ENCODE peak calls at places on chromosomes 1 and 21, in ten cellular contexts. U, M, I, A, X, D, P, N, O and R are unnamed samples.

GRCh38 chr21:33799378-33800090 is 116.1 kb downstream of the ATP5PO start:
- DNase-seq in U (no peak), M (no peak), I (no peak), A (no peak), X (no peak), D (no peak), P (no peak), N (no peak), O (no peak), R (peak)

GRCh38 chr1:93668121-93668520 is 13.5 kb downstream of the BCAR3 start:
- DNase-seq in U (no peak), M (no peak), I (no peak), A (no peak), X (no peak), D (no peak), P (no peak), N (no peak), O (no peak), R (no peak)

GRCh38 chr1:213300433-213300832 is 249.4 kb downstream of the RPS6KC1 start:
- DNase-seq in U (no peak), M (no peak), I (no peak), A (no peak), X (no peak), D (no peak), P (no peak), N (no peak), O (no peak), R (no peak)

GRCh38 chr1:101683136-101683535 is 313.6 kb downstream of the OLFM3 start:
- DNase-seq in U (no peak), M (no peak), I (no peak), A (no peak), X (no peak), D (no peak), P (no peak), N (no peak), O (no peak), R (no peak)

GRCh38 chr1:213163278-213163711 is 112.3 kb downstream of the RPS6KC1 start:
- DNase-seq in U (no peak), M (no peak), I (no peak), A (no peak), X (no peak), D (no peak), P (no peak), N (no peak), O (no peak), R (no peak)

GRCh38 chr1:200410566-200410878 is 686 bp upstream of the ZNF281 start:
- DNase-seq in U (no peak), M (peak), I (peak), A (no peak), X (no peak), D (no peak), P (no peak), N (no peak), O (no peak), R (no peak)

GRCh38 chr1:3060112-3060511 is 8.9 kb upstream of the PRDM16 start:
- DNase-seq in U (peak), M (no peak), I (no peak), A (no peak), X (no peak), D (no peak), P (no peak), N (no peak), O (no peak), R (peak)

GRCh38 chr1:102891868-102892625 is 216.3 kb downstream of the COL11A1 start:
- DNase-seq in U (no peak), M (no peak), I (no peak), A (no peak), X (no peak), D (no peak), P (no peak), N (no peak), O (no peak), R (no peak)

GRCh38 chr21:31180256-31181088 is 142.2 kb upstream of the KRTAP19-8 start:
- DNase-seq in U (no peak), M (peak), I (no peak), A (no peak), X (no peak), D (no peak), P (no peak), N (no peak), O (no peak), R (no peak)

GRCh38 chr1:246760426-246761347 is 36.5 kb downstream of the SCCPDH start:
- DNase-seq in U (no peak), M (no peak), I (no peak), A (no peak), X (no peak), D (no peak), P (no peak), N (no peak), O (no peak), R (no peak)

GRCh38 chr1:205466612-205467236 is 10.9 kb upstream of the BLACAT1 start:
- DNase-seq in U (no peak), M (no peak), I (no peak), A (no peak), X (no peak), D (no peak), P (no peak), N (no peak), O (no peak), R (no peak)

GRCh38 chr1:10835423-10836421 is 39.3 kb upstream of the CASZ1 start:
- DNase-seq in U (no peak), M (peak), I (peak), A (no peak), X (no peak), D (peak), P (peak), N (no peak), O (no peak), R (no peak)

GRCh38 chr1:89198081-89198480 is 661 bp downstream of the GBP4 start:
- DNase-seq in U (no peak), M (no peak), I (no peak), A (no peak), X (no peak), D (no peak), P (peak), N (no peak), O (no peak), R (no peak)

GRCh38 chr1:26538480-26539412 is 9.2 kb downstream of the RPS6KA1 start:
- DNase-seq in U (no peak), M (peak), I (peak), A (no peak), X (no peak), D (no peak), P (peak), N (no peak), O (no peak), R (no peak)

GRCh38 chr21:41630249-41630648 is 122.3 kb upstream of the TMPRSS2 start:
- DNase-seq in U (no peak), M (peak), I (peak), A (no peak), X (no peak), D (no peak), P (no peak), N (no peak), O (no peak), R (no peak)

GRCh38 chr1:68205794-68206358 is 26.4 kb downstream of the WLS start:
- DNase-seq in U (no peak), M (no peak), I (no peak), A (no peak), X (no peak), D (no peak), P (no peak), N (no peak), O (no peak), R (no peak)

GRCh38 chr21:35191754-35192153 is 142.7 kb upstream of the RUNX1 start:
- DNase-seq in U (no peak), M (no peak), I (no peak), A (no peak), X (no peak), D (no peak), P (no peak), N (no peak), O (no peak), R (no peak)

GRCh38 chr1:33299461-33300155 is 21.3 kb downstream of the A3GALT2 start:
- DNase-seq in U (peak), M (no peak), I (no peak), A (no peak), X (no peak), D (no peak), P (no peak), N (peak), O (no peak), R (peak)

GRCh38 chr1:11806307-11806936 is 431 bp downstream of the CLCN6 start:
- DNase-seq in U (no peak), M (peak), I (no peak), A (peak), X (no peak), D (no peak), P (no peak), N (no peak), O (no peak), R (peak)

GRCh38 chr1:101291562-101292035 is 54.8 kb downstream of the S1PR1 start:
- DNase-seq in U (no peak), M (no peak), I (no peak), A (no peak), X (no peak), D (no peak), P (no peak), N (no peak), O (no peak), R (no peak)

GRCh38 chr1:154407021-154407865 is 2.1 kb downstream of the IL6R start:
- DNase-seq in U (no peak), M (no peak), I (no peak), A (no peak), X (peak), D (no peak), P (no peak), N (no peak), O (no peak), R (peak)

GRCh38 chr1:34162852-34163766 is 1.9 kb downstream of the CSMD2 start:
- DNase-seq in U (no peak), M (peak), I (peak), A (no peak), X (no peak), D (peak), P (peak), N (peak), O (no peak), R (peak)

GRCh38 chr21:41684381-41685245 is 82.2 kb downstream of the RIPK4 start:
- DNase-seq in U (no peak), M (no peak), I (peak), A (no peak), X (no peak), D (no peak), P (no peak), N (no peak), O (no peak), R (no peak)

GRCh38 chr1:186765446-186765845 is 63.3 kb upstream of the PLA2G4A start:
- DNase-seq in U (no peak), M (no peak), I (no peak), A (no peak), X (no peak), D (no peak), P (no peak), N (no peak), O (no peak), R (no peak)

GRCh38 chr1:54120018-54120697 is 32.6 kb downstream of the CDCP2 start:
- DNase-seq in U (no peak), M (no peak), I (no peak), A (no peak), X (no peak), D (no peak), P (no peak), N (peak), O (no peak), R (no peak)

GRCh38 chr1:155125946-155126493 is 1.7 kb upstream of the EFNA1 start:
- DNase-seq in U (peak), M (peak), I (peak), A (peak), X (no peak), D (peak), P (peak), N (peak), O (no peak), R (peak)

GRCh38 chr1:201353186-201353940 is 24.1 kb downstream of the TNNT2 start:
- DNase-seq in U (peak), M (no peak), I (no peak), A (no peak), X (no peak), D (no peak), P (no peak), N (peak), O (no peak), R (no peak)

GRCh38 chr1:119254067-119254720 is 113.7 kb upstream of the WARS2 start:
- DNase-seq in U (no peak), M (no peak), I (no peak), A (no peak), X (no peak), D (no peak), P (no peak), N (no peak), O (no peak), R (no peak)

GRCh38 chr1:44417351-44418021 is 12.4 kb downstream of the RNF220 start:
- DNase-seq in U (no peak), M (peak), I (no peak), A (no peak), X (no peak), D (peak), P (peak), N (peak), O (no peak), R (no peak)

GRCh38 chr1:246778663-246779062 is 54.5 kb downstream of the SCCPDH start:
- DNase-seq in U (no peak), M (no peak), I (no peak), A (no peak), X (no peak), D (no peak), P (no peak), N (no peak), O (no peak), R (no peak)

GRCh38 chr1:47229884-47230691 is 1.9 kb downstream of the TAL1 start:
- DNase-seq in U (no peak), M (no peak), I (no peak), A (no peak), X (no peak), D (no peak), P (peak), N (no peak), O (no peak), R (no peak)

GRCh38 chr1:47230692-47231313 is 1.2 kb downstream of the TAL1 start:
- DNase-seq in U (no peak), M (peak), I (no peak), A (no peak), X (no peak), D (peak), P (peak), N (no peak), O (no peak), R (no peak)

GRCh38 chr1:47232187-47232874 is at the start of gene TAL1:
- DNase-seq in U (no peak), M (peak), I (no peak), A (no peak), X (no peak), D (peak), P (peak), N (no peak), O (no peak), R (no peak)

GRCh38 chr1:47233165-47233564 is 1.1 kb upstream of the TAL1 start:
- DNase-seq in U (no peak), M (no peak), I (no peak), A (no peak), X (no peak), D (no peak), P (no peak), N (no peak), O (no peak), R (no peak)

DNA sequence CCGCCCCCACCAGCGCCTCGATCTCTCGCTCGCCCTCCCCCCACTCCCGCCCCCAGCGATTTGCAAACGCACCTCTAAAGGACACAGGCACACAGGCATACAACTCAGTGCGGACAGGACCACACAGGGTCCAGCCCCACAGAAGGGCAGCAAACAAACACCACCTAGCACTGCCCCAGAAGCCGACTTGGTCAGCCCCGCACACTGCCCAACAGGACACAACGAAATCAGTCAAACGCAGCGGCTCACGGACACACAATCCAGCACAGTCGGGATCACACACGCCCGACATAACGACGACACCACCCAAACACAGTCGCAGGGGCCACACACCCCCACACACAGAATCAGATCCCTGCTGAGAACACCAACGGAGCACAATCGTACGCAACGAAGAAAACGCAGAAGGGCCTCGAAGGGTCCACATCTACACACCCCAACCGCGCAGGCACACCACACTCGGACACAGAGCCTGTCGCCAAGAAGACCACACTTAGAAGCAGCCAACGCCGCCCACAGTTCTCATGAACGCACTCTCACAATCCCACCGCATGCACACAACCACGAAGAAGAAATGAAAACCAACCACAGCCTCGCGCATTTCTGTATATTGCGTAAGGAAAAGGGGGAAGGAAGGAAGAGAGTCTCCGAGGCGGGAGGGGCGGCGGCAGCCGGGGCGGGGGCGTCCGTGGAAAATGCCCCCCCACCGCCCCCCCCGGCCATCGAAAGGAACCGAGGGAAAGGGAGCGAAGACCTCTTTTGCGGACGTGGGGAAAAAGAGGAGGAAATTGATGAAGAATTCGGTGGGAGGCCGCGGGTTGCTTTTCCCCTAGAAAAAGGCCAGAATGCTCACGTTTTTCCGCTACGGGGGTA is 475 bp downstream of the TAL1 start:
- DNase-seq in U (no peak), M (peak), I (no peak), A (no peak), X (peak), D (peak), P (peak), N (no peak), O (no peak), R (no peak)
- TF ChIP-seq POLR2A in U (no peak), M (peak), I (peak), A (no peak), X (no peak), D (peak), P (no peak), N (no peak), O (no peak), R (no peak)

GRCh38 chr1:181551249-181551648 is 67.9 kb downstream of the CACNA1E start:
- DNase-seq in U (no peak), M (no peak), I (peak), A (no peak), X (no peak), D (no peak), P (no peak), N (no peak), O (no peak), R (peak)

GRCh38 chr1:181554465-181554864 is 71.1 kb downstream of the CACNA1E start:
- DNase-seq in U (no peak), M (no peak), I (no peak), A (no peak), X (no peak), D (no peak), P (no peak), N (no peak), O (no peak), R (no peak)

GRCh38 chr1:181545385-181545784 is 62.1 kb downstream of the CACNA1E start:
- DNase-seq in U (no peak), M (no peak), I (no peak), A (no peak), X (no peak), D (no peak), P (no peak), N (no peak), O (no peak), R (no peak)

GRCh38 chr1:181548491-181548890 is 65.2 kb downstream of the CACNA1E start:
- DNase-seq in U (no peak), M (no peak), I (no peak), A (no peak), X (no peak), D (no peak), P (no peak), N (no peak), O (no peak), R (no peak)
- H3K27ac ChIP-seq in U (no peak), M (no peak), I (no peak), A (no peak), X (no peak), D (no peak), P (no peak), N (no peak), O (no peak), R (no peak)

GRCh38 chr1:52404116-52404974 is at the start of the genes ORC1 and PRPF38A:
- DNase-seq in U (peak), M (peak), I (peak), A (peak), X (peak), D (peak), P (peak), N (peak), O (no peak), R (peak)

GRCh38 chr1:52400131-52400530 is 4.1 kb downstream of the ORC1 start:
- DNase-seq in U (no peak), M (no peak), I (no peak), A (no peak), X (no peak), D (no peak), P (no peak), N (no peak), O (no peak), R (no peak)

GRCh38 chr1:52403566-52404115 is 582 bp downstream of the ORC1 start:
- DNase-seq in U (no peak), M (peak), I (peak), A (no peak), X (peak), D (no peak), P (no peak), N (no peak), O (no peak), R (no peak)

GRCh38 chr1:52404975-52405338 is 555 bp downstream of the PRPF38A start:
- DNase-seq in U (no peak), M (no peak), I (no peak), A (no peak), X (no peak), D (no peak), P (no peak), N (no peak), O (no peak), R (no peak)

GRCh38 chr1:52402860-52403240 is 1.4 kb downstream of the ORC1 start:
- DNase-seq in U (no peak), M (no peak), I (no peak), A (no peak), X (peak), D (no peak), P (no peak), N (no peak), O (no peak), R (no peak)
- TF ChIP-seq POLR2AphosphoS5 in U (no peak), M (no peak), I (no peak), A (no peak), X (no peak), D (no peak), P (no peak), N (no peak), O (no peak), R (no peak)

DNA sequence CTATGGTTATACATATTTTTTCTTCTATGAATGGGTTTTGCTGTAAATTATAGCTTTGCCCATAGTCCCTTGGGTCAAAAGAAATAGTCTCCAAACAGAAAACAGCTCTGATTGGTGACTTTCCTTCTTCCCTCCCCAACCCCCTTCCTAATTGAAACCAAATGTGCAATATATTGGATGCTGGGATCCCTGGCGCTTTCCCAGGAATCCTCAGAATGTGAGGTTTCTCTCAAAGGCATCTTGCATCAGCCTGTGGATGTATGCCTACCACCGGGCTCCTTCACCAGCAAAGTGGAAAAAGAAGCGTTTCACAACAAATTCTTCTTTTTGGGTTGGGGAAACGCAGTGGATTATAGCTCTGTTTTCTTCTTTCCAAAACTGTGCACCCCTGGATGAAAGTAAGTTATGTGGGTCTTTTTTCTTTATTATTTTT is at the start of gene DDR2:
- DNase-seq in U (peak), M (no peak), I (peak), A (peak), X (no peak), D (no peak), P (no peak), N (no peak), O (no peak), R (peak)
- TF ChIP-seq POLR2A in U (no peak), M (no peak), I (peak), A (no peak), X (no peak), D (no peak), P (no peak), N (no peak), O (no peak), R (no peak)

DNA sequence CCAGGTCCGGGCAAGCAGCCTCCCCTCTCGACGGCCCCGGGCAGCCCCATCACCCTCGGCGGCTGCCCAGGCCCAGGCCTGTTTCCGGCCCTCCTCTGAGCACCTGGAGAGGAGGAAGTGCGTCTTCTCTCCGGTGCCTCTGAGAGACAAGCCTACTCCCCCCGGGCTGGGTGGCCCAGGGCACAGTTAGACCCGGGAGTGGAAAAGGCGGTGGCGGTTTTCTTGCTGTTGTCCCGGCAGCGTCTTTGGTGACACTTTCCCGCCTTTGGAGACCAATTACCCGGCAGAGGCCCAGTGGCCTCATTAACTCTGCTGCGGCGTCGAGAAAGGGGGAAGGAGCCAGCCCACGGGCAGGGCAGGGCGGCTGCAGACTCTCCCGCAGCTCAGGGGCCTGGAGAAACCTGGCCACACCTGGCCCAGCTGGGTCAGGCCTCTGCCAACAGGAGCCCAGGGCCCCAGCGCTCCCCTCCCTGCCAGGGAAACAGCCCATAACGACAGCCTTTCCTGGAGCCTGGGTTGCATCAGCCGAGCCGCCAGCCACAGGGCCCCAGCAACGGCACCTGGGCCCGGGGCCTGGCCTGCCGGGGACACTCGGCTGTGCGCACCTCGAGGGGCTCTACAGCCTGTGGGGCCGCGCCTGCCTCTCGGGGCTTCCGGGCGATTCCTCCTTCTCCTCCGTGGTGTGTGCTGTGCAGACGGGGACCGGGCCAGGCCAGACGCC is 28.4 kb upstream of the C1orf159 start:
- DNase-seq in U (no peak), M (no peak), I (peak), A (no peak), X (no peak), D (peak), P (no peak), N (peak), O (no peak), R (no peak)
- H3K27ac ChIP-seq in U (peak), M (no peak), I (peak), A (peak), X (no peak), D (peak), P (no peak), N (peak), O (peak), R (peak)